ENCODE peak calls at places on chromosome 6, in nine cellular contexts. E, A, M, U, R, N, T, H and V are unnamed samples.
A peak's percentile ranks its signal among the peaks of the same experiment; 100 is the strongest.

GRCh38 chr6:96522469-96523009 is 933 bp downstream of the UFL1 start:
- DNase-seq in E (no peak), A (no peak), M (no peak), U (no peak), R (no peak), N (no peak), T (no peak), H (no peak), V (no peak)

GRCh38 chr6:98669371-98669770 is 165.0 kb upstream of the POU3F2 start:
- DNase-seq in E (no peak), A (no peak), M (no peak), U (no peak), R (no peak), N (peak; percentile 26), T (no peak), H (no peak), V (no peak)

GRCh38 chr6:69584913-69585729 is 211.7 kb downstream of the LMBRD1 start:
- DNase-seq in E (peak; percentile 35), A (no peak), M (no peak), U (no peak), R (no peak), N (peak; percentile 34), T (no peak), H (no peak), V (peak; percentile 56)

GRCh38 chr6:56450882-56451739 is 191.6 kb downstream of the DST start:
- DNase-seq in E (no peak), A (peak; percentile 89), M (no peak), U (peak; percentile 23), R (no peak), N (no peak), T (peak; percentile 83), H (no peak), V (peak; percentile 59)

GRCh38 chr6:90483116-90483839 is 103.6 kb downstream of the MAP3K7 start:
- DNase-seq in E (no peak), A (no peak), M (no peak), U (no peak), R (no peak), N (no peak), T (no peak), H (no peak), V (no peak)

GRCh38 chr6:40348591-40348990 is 238.6 kb downstream of the LRFN2 start:
- DNase-seq in E (peak; percentile 3), A (peak; percentile 23), M (no peak), U (no peak), R (no peak), N (no peak), T (no peak), H (no peak), V (peak; percentile 75)

GRCh38 chr6:139659196-139659595 is 284.7 kb upstream of the CITED2 start:
- DNase-seq in E (no peak), A (no peak), M (no peak), U (no peak), R (no peak), N (no peak), T (no peak), H (no peak), V (no peak)

GRCh38 chr6:23176883-23177282 is 607.5 kb downstream of the HDGFL1 start:
- DNase-seq in E (no peak), A (peak; percentile 78), M (peak; percentile 37), U (no peak), R (no peak), N (no peak), T (no peak), H (no peak), V (peak; percentile 50)

GRCh38 chr6:28794175-28795002 is 129.4 kb downstream of the TRIM27 start:
- DNase-seq in E (no peak), A (no peak), M (no peak), U (peak; percentile 29), R (no peak), N (peak; percentile 87), T (no peak), H (no peak), V (peak; percentile 64)

GRCh38 chr6:74091133-74091793 is 395.3 kb downstream of the CD109 start:
- DNase-seq in E (peak; percentile 15), A (no peak), M (no peak), U (no peak), R (no peak), N (peak; percentile 78), T (no peak), H (no peak), V (no peak)

GRCh38 chr6:3825851-3826581 is 23.2 kb upstream of the FAM50B start:
- DNase-seq in E (no peak), A (peak; percentile 99), M (peak; percentile 87), U (peak; percentile 65), R (no peak), N (no peak), T (peak; percentile 87), H (no peak), V (no peak)

GRCh38 chr6:147204843-147205311 is 660 bp downstream of the STXBP5 start:
- DNase-seq in E (no peak), A (no peak), M (no peak), U (no peak), R (no peak), N (no peak), T (no peak), H (no peak), V (no peak)

GRCh38 chr6:140537211-140537610 is 1162.8 kb upstream of the CITED2 start:
- DNase-seq in E (no peak), A (no peak), M (peak; percentile 5), U (no peak), R (no peak), N (no peak), T (no peak), H (no peak), V (no peak)

GRCh38 chr6:151663559-151663958 is 143.9 kb upstream of the ESR1 start:
- DNase-seq in E (no peak), A (no peak), M (no peak), U (no peak), R (no peak), N (no peak), T (no peak), H (no peak), V (no peak)
- TF ChIP-seq CTCF in E (no peak), A (no peak), M (no peak), U (no peak), R (no peak), N (no peak), T (no peak), H (no peak), V (no peak)

GRCh38 chr6:25053875-25054371 is 118.2 kb upstream of the RIPOR2 start:
- DNase-seq in E (peak; percentile 48), A (no peak), M (no peak), U (no peak), R (no peak), N (no peak), T (no peak), H (no peak), V (no peak)
- TF ChIP-seq CTCF in E (peak; percentile 13), A (no peak), M (no peak), U (no peak), R (no peak), N (no peak), T (no peak), H (no peak), V (no peak)

GRCh38 chr6:87276624-87277023 is 45.8 kb upstream of the SMIM8 start:
- DNase-seq in E (no peak), A (no peak), M (no peak), U (no peak), R (no peak), N (no peak), T (no peak), H (no peak), V (no peak)

GRCh38 chr6:87279051-87279595 is 43.3 kb upstream of the SMIM8 start:
- DNase-seq in E (no peak), A (no peak), M (no peak), U (no peak), R (no peak), N (no peak), T (no peak), H (no peak), V (no peak)

GRCh38 chr6:87281426-87281825 is 41.0 kb upstream of the SMIM8 start:
- DNase-seq in E (no peak), A (no peak), M (no peak), U (no peak), R (no peak), N (peak; percentile 4), T (no peak), H (no peak), V (no peak)

GRCh38 chr6:87274660-87275273 is 47.6 kb upstream of the SMIM8 start:
- DNase-seq in E (no peak), A (no peak), M (peak; percentile 21), U (no peak), R (no peak), N (no peak), T (no peak), H (no peak), V (no peak)

DNA sequence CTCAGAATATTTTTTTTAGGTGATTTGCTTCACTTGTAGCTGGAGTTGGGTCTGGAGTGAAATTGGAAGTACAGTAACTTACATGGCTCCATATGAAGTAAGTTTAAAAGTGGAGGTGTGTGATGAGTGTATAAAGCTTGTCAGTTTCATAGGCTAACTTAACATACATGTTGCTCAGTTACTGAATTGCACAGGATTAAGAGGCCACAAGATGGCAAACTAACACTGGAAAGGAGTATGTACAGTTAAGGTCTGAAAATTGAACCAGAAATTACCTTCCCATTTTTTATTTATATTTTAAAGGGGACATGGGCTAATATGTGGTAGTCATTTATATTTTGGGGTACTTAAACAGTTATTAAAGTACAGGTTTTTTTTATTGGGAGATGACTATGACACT is 45.3 kb upstream of the SMIM8 start:
- DNase-seq in E (no peak), A (no peak), M (no peak), U (no peak), R (no peak), N (no peak), T (no peak), H (no peak), V (peak; percentile 10)
- TF ChIP-seq CTCF in E (peak; percentile 49), A (no peak), M (peak; percentile 20), U (no peak), R (peak; percentile 47), N (peak; percentile 32), T (peak; percentile 24), H (no peak), V (peak; percentile 36)

GRCh38 chr6:106461084-106461483 is 100.6 kb downstream of the CRYBG1 start:
- DNase-seq in E (no peak), A (no peak), M (no peak), U (no peak), R (peak; percentile 21), N (no peak), T (no peak), H (no peak), V (peak; percentile 21)
- TF ChIP-seq CTCF in E (no peak), A (no peak), M (no peak), U (no peak), R (no peak), N (no peak), T (no peak), H (no peak), V (no peak)